ENCODE peak calls at places on chromosome 14, in four cellular contexts. K, O, S and D are unnamed samples.

GRCh38 chr14:23300687-23301223 is 1.9 kb downstream of the PPP1R3E start:
- DNase-seq in K (peak; percentile 11), O (no peak), S (peak; percentile 28), D (no peak)

GRCh38 chr14:73759183-73759713 is 45.1 kb upstream of the PNMA1 start:
- DNase-seq in K (no peak), O (no peak), S (peak; percentile 68), D (no peak)

GRCh38 chr14:75363570-75364227 is 64.1 kb upstream of the JDP2 start:
- DNase-seq in K (no peak), O (no peak), S (no peak), D (no peak)

GRCh38 chr14:69323266-69323966 is 63.5 kb downstream of the GALNT16 start:
- DNase-seq in K (no peak), O (no peak), S (no peak), D (no peak)

GRCh38 chr14:91352101-91352500 is 65.5 kb downstream of the CCDC88C start:
- DNase-seq in K (no peak), O (no peak), S (no peak), D (no peak)

GRCh38 chr14:30872602-30873001 is 1.8 kb upstream of the COCH start:
- DNase-seq in K (no peak), O (no peak), S (no peak), D (no peak)

GRCh38 chr14:58829594-58829993 is 191.8 kb downstream of the DACT1 start:
- DNase-seq in K (no peak), O (no peak), S (no peak), D (peak; percentile 4)

GRCh38 chr14:89720741-89721315 is 233.7 kb downstream of the EFCAB11 start:
- DNase-seq in K (no peak), O (peak; percentile 99), S (peak; percentile 19), D (no peak)

GRCh38 chr14:38948171-38948570 is 154.9 kb downstream of the SEC23A start:
- DNase-seq in K (no peak), O (no peak), S (no peak), D (no peak)

GRCh38 chr14:96167224-96168148 is 37.2 kb upstream of the BDKRB2 start:
- DNase-seq in K (peak; percentile 57), O (no peak), S (no peak), D (no peak)

GRCh38 chr14:36238666-36239363 is 62.3 kb upstream of the PTCSC3 start:
- DNase-seq in K (peak; percentile 60), O (peak; percentile 39), S (no peak), D (no peak)

GRCh38 chr14:36941783-36942521 is 230.5 kb downstream of the SLC25A21 start:
- DNase-seq in K (peak; percentile 74), O (peak; percentile 70), S (peak; percentile 80), D (peak; percentile 54)

GRCh38 chr14:87067061-87067460 is 925.9 kb downstream of the GALC start:
- DNase-seq in K (no peak), O (no peak), S (no peak), D (no peak)

GRCh38 chr14:34208532-34208931 is 253.5 kb downstream of the SPTSSA start:
- DNase-seq in K (no peak), O (no peak), S (no peak), D (no peak)

GRCh38 chr14:100400115-100400514 is 77.0 kb downstream of the SLC25A47 start:
- DNase-seq in K (no peak), O (no peak), S (peak; percentile 68), D (no peak)

GRCh38 chr14:21039585-21040369 is 2.4 kb upstream of the RNASE7 start:
- DNase-seq in K (peak; percentile 53), O (peak; percentile 78), S (peak; percentile 73), D (no peak)

GRCh38 chr14:104309657-104310369 is 171.4 kb downstream of the KIF26A start:
- DNase-seq in K (no peak), O (no peak), S (no peak), D (no peak)

GRCh38 chr14:42654707-42655106 is 1048.0 kb downstream of the LRFN5 start:
- DNase-seq in K (no peak), O (no peak), S (no peak), D (no peak)

GRCh38 chr14:28613526-28613925 is 153.1 kb upstream of the FOXG1 start:
- DNase-seq in K (no peak), O (no peak), S (no peak), D (no peak)

GRCh38 chr14:67240168-67240932 is 885 bp upstream of the PALS1 start:
- DNase-seq in K (peak; percentile 11), O (peak; percentile 12), S (peak; percentile 76), D (no peak)

GRCh38 chr14:101202627-101203404 is 299.3 kb upstream of the RTL1 start:
- DNase-seq in K (no peak), O (no peak), S (no peak), D (no peak)

GRCh38 chr14:74649673-74650072 is 37.6 kb upstream of the LTBP2 start:
- DNase-seq in K (no peak), O (no peak), S (no peak), D (no peak)

GRCh38 chr14:95508377-95508776 is 8.1 kb downstream of the SYNE3 start:
- DNase-seq in K (no peak), O (no peak), S (no peak), D (no peak)

GRCh38 chr14:104972301-104973211 is 5.6 kb downstream of the AHNAK2 start:
- DNase-seq in K (no peak), O (no peak), S (peak; percentile 73), D (peak; percentile 57)

GRCh38 chr14:103880334-103880985 is 33.1 kb upstream of the PPP1R13B start:
- DNase-seq in K (peak; percentile 15), O (peak; percentile 38), S (peak; percentile 88), D (no peak)

GRCh38 chr14:104514156-104514848 is 65.3 kb upstream of the C14orf180 start:
- DNase-seq in K (no peak), O (no peak), S (no peak), D (peak; percentile 39)

GRCh38 chr14:71720978-71721624 is 211.1 kb upstream of the RGS6 start:
- DNase-seq in K (peak; percentile 82), O (peak; percentile 63), S (peak; percentile 30), D (peak; percentile 45)

GRCh38 chr14:68249534-68250517 is 430.2 kb downstream of the RAD51B start:
- DNase-seq in K (no peak), O (no peak), S (no peak), D (no peak)